ENCODE peak calls at places on chromosomes 11 and 22, in nine cellular contexts. E is stimulated activated CD4-positive, alpha-beta T cell treated with anti-CD3 and anti-CD28 coated beads, TNF-alpha, amount 100 ng/mL, for 24 hours; V is ascending aorta; A is non-pigmented ciliary epithelial cell; F is T follicular helper cell; B is OCI-LY7; R is H4; Z is activated CD4-positive, alpha-beta T cell treated with anti-CD3 and anti-CD28 coated beads, Interleukin-2, amount 10 ng/mL, durations not matched to agents 7 days and 5 days; I is cardiac muscle cell. K is an unnamed sample.

GRCh38 chr22:34841911-34842310 is 224.0 kb upstream of the ISX start:
- DNase-seq in E (no peak), V (no peak), A (no peak), F (no peak), B (no peak), R (no peak), Z (no peak), I (no peak), K (no peak)

GRCh38 chr22:42269407-42270177 is 861 bp downstream of the TCF20 start:
- DNase-seq in E (peak), V (no peak), A (no peak), F (peak), B (peak), R (no peak), Z (peak), I (peak), K (no peak)

GRCh38 chr11:2551131-2551530 is 106.3 kb downstream of the KCNQ1 start:
- DNase-seq in E (no peak), V (peak), A (no peak), F (no peak), B (no peak), R (no peak), Z (no peak), I (no peak), K (no peak)

GRCh38 chr22:22893891-22894739 is 6.5 kb downstream of the IGLL5 start:
- DNase-seq in E (no peak), V (no peak), A (no peak), F (no peak), B (peak), R (no peak), Z (no peak), I (no peak), K (no peak)

GRCh38 chr11:69912161-69912910 is 93.1 kb upstream of the FGF3 start:
- DNase-seq in E (no peak), V (peak), A (no peak), F (no peak), B (no peak), R (no peak), Z (no peak), I (no peak), K (no peak)

GRCh38 chr11:107999759-108000455 is 8.8 kb upstream of the CUL5 start:
- DNase-seq in E (no peak), V (no peak), A (no peak), F (no peak), B (peak), R (peak), Z (peak), I (peak), K (no peak)

GRCh38 chr22:27990879-27991278 is 71.8 kb upstream of the PITPNB start:
- DNase-seq in E (no peak), V (peak), A (no peak), F (no peak), B (peak), R (peak), Z (no peak), I (peak), K (no peak)

GRCh38 chr22:46649176-46650077 is 29.2 kb downstream of the GRAMD4 start:
- DNase-seq in E (no peak), V (no peak), A (no peak), F (no peak), B (no peak), R (no peak), Z (no peak), I (peak), K (no peak)

GRCh38 chr11:121665211-121665838 is 212.6 kb upstream of the SORL1-AS1 start:
- DNase-seq in E (no peak), V (no peak), A (no peak), F (no peak), B (no peak), R (no peak), Z (no peak), I (no peak), K (no peak)

GRCh38 chr22:31098633-31099110 is 8.7 kb downstream of the SELENOM start:
- DNase-seq in E (no peak), V (peak), A (no peak), F (no peak), B (no peak), R (no peak), Z (no peak), I (no peak), K (no peak)

GRCh38 chr22:40764743-40765441 is 54.3 kb downstream of the SLC25A17 start:
- DNase-seq in E (no peak), V (no peak), A (peak), F (no peak), B (peak), R (no peak), Z (peak), I (no peak), K (no peak)

GRCh38 chr11:66275396-66275795 is 2.6 kb upstream of the CNIH2 start:
- DNase-seq in E (no peak), V (no peak), A (no peak), F (no peak), B (no peak), R (no peak), Z (no peak), I (no peak), K (no peak)

GRCh38 chr22:21677606-21678443 is 12.0 kb downstream of the PPIL2 start:
- DNase-seq in E (no peak), V (no peak), A (no peak), F (no peak), B (no peak), R (no peak), Z (no peak), I (no peak), K (no peak)

GRCh38 chr22:37260396-37260795 is 16.3 kb upstream of the RAC2 start:
- DNase-seq in E (no peak), V (no peak), A (no peak), F (no peak), B (no peak), R (no peak), Z (no peak), I (no peak), K (no peak)

GRCh38 chr11:13104619-13105236 is 95.6 kb downstream of the RASSF10 start:
- DNase-seq in E (no peak), V (no peak), A (no peak), F (no peak), B (no peak), R (no peak), Z (no peak), I (no peak), K (no peak)

GRCh38 chr11:104531075-104531474 is 367.1 kb upstream of the PDGFD start:
- DNase-seq in E (no peak), V (no peak), A (no peak), F (no peak), B (no peak), R (peak), Z (peak), I (no peak), K (no peak)

GRCh38 chr11:69360606-69361005 is 66.7 kb downstream of the MYEOV start:
- DNase-seq in E (no peak), V (peak), A (no peak), F (no peak), B (no peak), R (no peak), Z (no peak), I (no peak), K (no peak)

GRCh38 chr11:124415356-124415923 is 9.2 kb downstream of the OR8B4 start:
- DNase-seq in E (no peak), V (no peak), A (peak), F (no peak), B (peak), R (peak), Z (peak), I (peak), K (no peak)

GRCh38 chr11:104490182-104490581 is 326.2 kb upstream of the PDGFD start:
- DNase-seq in E (no peak), V (no peak), A (no peak), F (no peak), B (no peak), R (no peak), Z (no peak), I (no peak), K (no peak)

GRCh38 chr11:125542709-125543108 is 26.6 kb upstream of the EI24 start:
- DNase-seq in E (no peak), V (no peak), A (no peak), F (no peak), B (no peak), R (no peak), Z (no peak), I (no peak), K (no peak)

GRCh38 chr11:75472081-75472732 is 39.2 kb upstream of the KLHL35 start:
- DNase-seq in E (no peak), V (no peak), A (no peak), F (no peak), B (no peak), R (no peak), Z (no peak), I (no peak), K (peak)

GRCh38 chr22:27542602-27543001 is 259.0 kb downstream of the MN1 start:
- DNase-seq in E (no peak), V (no peak), A (no peak), F (no peak), B (no peak), R (no peak), Z (no peak), I (peak), K (no peak)

GRCh38 chr22:39237276-39238123 is 7.3 kb downstream of the PDGFB start:
- DNase-seq in E (no peak), V (no peak), A (no peak), F (no peak), B (no peak), R (no peak), Z (no peak), I (no peak), K (no peak)

GRCh38 chr11:91859666-91860065 is 365.0 kb upstream of the FAT3 start:
- DNase-seq in E (no peak), V (no peak), A (no peak), F (no peak), B (no peak), R (no peak), Z (no peak), I (no peak), K (no peak)

GRCh38 chr22:34645375-34645774 is 420.6 kb upstream of the ISX start:
- DNase-seq in E (no peak), V (no peak), A (no peak), F (no peak), B (no peak), R (no peak), Z (no peak), I (no peak), K (no peak)

GRCh38 chr11:44301856-44302231 is 8.1 kb downstream of the ALX4 start:
- DNase-seq in E (no peak), V (no peak), A (no peak), F (no peak), B (no peak), R (peak), Z (no peak), I (peak), K (no peak)

GRCh38 chr11:10592331-10592730 is 23.9 kb upstream of the LYVE1 start:
- DNase-seq in E (no peak), V (no peak), A (peak), F (no peak), B (no peak), R (peak), Z (no peak), I (peak), K (no peak)

GRCh38 chr22:46491936-46492335 is 45.5 kb downstream of the CELSR1 start:
- DNase-seq in E (no peak), V (no peak), A (no peak), F (no peak), B (no peak), R (no peak), Z (no peak), I (no peak), K (no peak)

GRCh38 chr22:49209452-49210195 is 618.0 kb downstream of the BRD1 start:
- DNase-seq in E (no peak), V (peak), A (no peak), F (no peak), B (no peak), R (no peak), Z (no peak), I (no peak), K (no peak)

GRCh38 chr11:92383430-92383829 is 158.8 kb downstream of the FAT3 start:
- DNase-seq in E (no peak), V (no peak), A (no peak), F (no peak), B (no peak), R (peak), Z (no peak), I (peak), K (no peak)

GRCh38 chr11:47143322-47143721 is 33.4 kb downstream of the ARFGAP2 start:
- DNase-seq in E (no peak), V (no peak), A (peak), F (no peak), B (no peak), R (peak), Z (no peak), I (peak), K (no peak)

GRCh38 chr11:14793546-14793945 is 98.5 kb downstream of the CYP2R1 start:
- DNase-seq in E (no peak), V (no peak), A (no peak), F (no peak), B (no peak), R (no peak), Z (no peak), I (peak), K (no peak)

GRCh38 chr11:6608011-6608410 is 4.0 kb downstream of the TAF10 start:
- DNase-seq in E (no peak), V (no peak), A (no peak), F (no peak), B (no peak), R (no peak), Z (no peak), I (no peak), K (no peak)

GRCh38 chr11:40602866-40603578 is 856.4 kb downstream of the LRRC4C start:
- DNase-seq in E (no peak), V (no peak), A (no peak), F (no peak), B (no peak), R (no peak), Z (no peak), I (no peak), K (no peak)

GRCh38 chr11:116808262-116809175 is 14.6 kb downstream of the APOA4 start:
- DNase-seq in E (no peak), V (no peak), A (no peak), F (no peak), B (no peak), R (no peak), Z (no peak), I (peak), K (no peak)

GRCh38 chr11:66119348-66120133 is 49.5 kb downstream of the PACS1 start:
- DNase-seq in E (no peak), V (no peak), A (peak), F (no peak), B (no peak), R (peak), Z (no peak), I (peak), K (no peak)

K was measured in keratinocyte.